ENCODE peak calls at places on chromosomes 12 and 14, in six cellular contexts. L, Z, E, Y, I and W are unnamed samples.

GRCh38 chr12:29146201-29146600 is 2.9 kb upstream of the FAR2 start:
- DNase-seq in I (no peak), Y (no peak), E (no peak), L (no peak), Z (no peak), W (no peak)

GRCh38 chr12:8780389-8780788 is 42.0 kb upstream of the A2ML1 start:
- DNase-seq in L (peak), I (peak), E (peak), Y (no peak), Z (peak), W (peak)

GRCh38 chr12:65649126-65649525 is 175.2 kb upstream of the HMGA2 start:
- DNase-seq in E (peak), Z (peak), L (peak), I (peak), Y (no peak), W (peak)

GRCh38 chr14:69093551-69094421 is 59.1 kb downstream of the DCAF5 start:
- DNase-seq in E (no peak), L (peak), Z (peak), I (peak), Y (no peak), W (no peak)

GRCh38 chr12:132954471-132955048 is 1.5 kb downstream of the ZNF605 start:
- DNase-seq in L (no peak), I (no peak), E (no peak), Z (peak), Y (no peak), W (no peak)

GRCh38 chr14:57383125-57383524 is 7.3 kb upstream of the NAA30 start:
- DNase-seq in Z (no peak), L (no peak), E (no peak), Y (no peak), I (no peak), W (no peak)

GRCh38 chr14:104882325-104882973 is 17.4 kb downstream of the CEP170B start:
- DNase-seq in I (no peak), E (no peak), Z (no peak), Y (peak), L (no peak), W (no peak)

GRCh38 chr12:115320451-115320850 is 636.5 kb upstream of the TBX3 start:
- DNase-seq in E (no peak), Y (no peak), I (no peak), Z (no peak), L (no peak), W (no peak)

GRCh38 chr12:24109381-24110039 is 160.0 kb upstream of the SOX5 start:
- DNase-seq in Y (no peak), L (peak), E (no peak), Z (peak), I (no peak), W (peak)

GRCh38 chr12:113418213-113418879 is 3.8 kb upstream of the SDSL start:
- DNase-seq in Z (no peak), I (no peak), E (no peak), L (no peak), Y (no peak), W (no peak)

GRCh38 chr14:31405599-31406251 is 14.6 kb downstream of the HEATR5A start:
- DNase-seq in E (no peak), Y (no peak), L (no peak), I (no peak), Z (no peak), W (no peak)

GRCh38 chr14:88551936-88552565 is 2.8 kb downstream of the PTPN21 start:
- DNase-seq in L (no peak), Z (peak), I (peak), E (no peak), Y (no peak), W (peak)

GRCh38 chr12:34390846-34391700 is 368.8 kb downstream of the ALG10 start:
- DNase-seq in Z (no peak), E (no peak), L (no peak), I (no peak), Y (no peak), W (no peak)

GRCh38 chr12:64820593-64820992 is 3.9 kb upstream of the TBC1D30 start:
- DNase-seq in L (no peak), I (no peak), Y (no peak), Z (no peak), E (no peak), W (no peak)

GRCh38 chr12:121992059-121992879 is 29.4 kb upstream of the BCL7A start:
- DNase-seq in Y (no peak), E (peak), L (peak), Z (peak), I (peak), W (peak)

GRCh38 chr12:99200711-99201384 is 446.7 kb upstream of the GARIN6 start:
- DNase-seq in Y (no peak), L (no peak), E (no peak), Z (peak), I (no peak), W (no peak)

GRCh38 chr12:6540181-6540877 is 6.0 kb downstream of the GAPDH start:
- DNase-seq in L (no peak), E (no peak), I (peak), Z (peak), Y (peak), W (peak)